ENCODE peak calls at places on chromosomes 6 and 20, in five cellular contexts. G is GM20000; V is NCI-H1417; O is effector CD8-positive, alpha-beta T cell; H is cardiac fibroblast. Q is an unnamed sample.

GRCh38 chr6:107800564-107801164 is 23.4 kb downstream of the SCML4 start:
- DNase-seq in H (peak; percentile 18), O (no peak), G (peak; percentile 48), V (no peak), Q (no peak)

GRCh38 chr6:155313602-155314091 is 637 bp downstream of the TFB1M start:
- DNase-seq in H (peak; percentile 26), V (peak; percentile 89), O (no peak), G (no peak), Q (no peak)

GRCh38 chr20:53130819-53131218 is 158.7 kb downstream of the TSHZ2 start:
- DNase-seq in H (no peak), O (no peak), V (no peak), G (no peak), Q (no peak)

GRCh38 chr20:57698867-57699275 is 10.9 kb downstream of the PMEPA1 start:
- DNase-seq in G (no peak), V (no peak), O (no peak), H (no peak), Q (no peak)

GRCh38 chr6:159106627-159107241 is 61.9 kb upstream of the TAGAP start:
- DNase-seq in O (peak; percentile 87), H (peak; percentile 53), G (peak; percentile 79), V (peak; percentile 32), Q (peak; percentile 14)

GRCh38 chr6:48701572-48701971 is 590.6 kb upstream of the PTCHD4 start:
- DNase-seq in G (no peak), V (no peak), O (no peak), H (no peak), Q (no peak)

GRCh38 chr20:25706793-25707192 is 10.1 kb upstream of the ZNF337 start:
- DNase-seq in H (no peak), G (no peak), V (no peak), O (peak; percentile 20), Q (no peak)

GRCh38 chr6:21679761-21680265 is 86.3 kb downstream of the SOX4 start:
- DNase-seq in G (no peak), H (peak; percentile 83), V (no peak), O (no peak), Q (peak; percentile 45)

GRCh38 chr6:56902551-56903464 is 52.1 kb upstream of the BEND6 start:
- DNase-seq in H (peak; percentile 80), G (peak; percentile 52), V (peak; percentile 45), O (no peak), Q (peak; percentile 56)

GRCh38 chr20:23159923-23160445 is 73.9 kb upstream of the CD93 start:
- DNase-seq in V (peak; percentile 74), H (no peak), O (no peak), G (no peak), Q (peak; percentile 35)

GRCh38 chr6:74735304-74735703 is 470.5 kb downstream of the COL12A1 start:
- DNase-seq in G (no peak), H (peak; percentile 90), O (no peak), V (no peak), Q (peak; percentile 99)

GRCh38 chr6:21935561-21936028 is 342.0 kb downstream of the SOX4 start:
- DNase-seq in O (no peak), V (no peak), H (peak; percentile 63), G (peak; percentile 17), Q (peak; percentile 70)

GRCh38 chr6:37454420-37455125 is 21.6 kb downstream of the CMTR1 start:
- DNase-seq in V (no peak), G (no peak), H (no peak), O (no peak), Q (no peak)

GRCh38 chr6:36283608-36284007 is 13.7 kb downstream of the PNPLA1 start:
- DNase-seq in O (no peak), G (no peak), H (no peak), V (no peak), Q (no peak)

GRCh38 chr20:58829531-58829941 is 21.2 kb downstream of the GNAS-AS1 start:
- DNase-seq in O (no peak), G (no peak), V (no peak), H (peak; percentile 26), Q (peak; percentile 52)

GRCh38 chr6:30510419-30510818 is 21.1 kb downstream of the HLA-E start:
- DNase-seq in V (no peak), O (no peak), H (no peak), G (no peak), Q (no peak)

GRCh38 chr20:23156170-23156841 is 70.2 kb upstream of the CD93 start:
- DNase-seq in O (no peak), G (no peak), V (no peak), H (peak; percentile 52), Q (peak; percentile 68)

GRCh38 chr20:54560357-54560756 is 85.0 kb downstream of the DOK5 start:
- DNase-seq in O (no peak), H (peak; percentile 39), G (no peak), V (no peak), Q (no peak)

GRCh38 chr6:125611573-125612399 is 137.6 kb upstream of the HEY2 start:
- DNase-seq in H (peak; percentile 72), V (peak; percentile 38), G (no peak), O (no peak), Q (peak; percentile 40)

GRCh38 chr20:50613438-50614169 is 77.7 kb downstream of the RIPOR3 start:
- DNase-seq in O (no peak), V (no peak), H (no peak), G (no peak), Q (no peak)

GRCh38 chr6:121093928-121094327 is 240.4 kb downstream of the TBC1D32 start:
- DNase-seq in H (peak; percentile 64), G (no peak), O (no peak), V (no peak), Q (peak; percentile 9)

Q was measured in fibroblast of gingiva.